ENCODE peak calls at places on chromosomes 7 and 10, in five cellular contexts. W, D, L, A and B are unnamed samples.

GRCh38 chr10:112182808-112183328 is 697 bp downstream of the GPAM start:
- DNase-seq in W (no peak), D (no peak), L (no peak), A (no peak), B (no peak)

GRCh38 chr10:13810536-13810935 is 223.8 kb downstream of the PRPF18 start:
- DNase-seq in W (no peak), D (no peak), L (no peak), A (no peak), B (no peak)

GRCh38 chr7:96236198-96237039 is 85.5 kb downstream of the SLC25A13 start:
- DNase-seq in W (peak; percentile 97), D (peak; percentile 96), L (peak; percentile 88), A (no peak), B (no peak)

GRCh38 chr7:144824360-144824759 is 11.5 kb downstream of the TPK1 start:
- DNase-seq in W (peak; percentile 87), D (peak; percentile 64), L (peak; percentile 69), A (no peak), B (no peak)

GRCh38 chr7:73899731-73900142 is 38.8 kb downstream of the TMEM270 start:
- DNase-seq in W (peak; percentile 16), D (peak; percentile 59), L (peak; percentile 73), A (no peak), B (no peak)

GRCh38 chr10:17835688-17836087 is 26.5 kb downstream of the MRC1 start:
- DNase-seq in W (no peak), D (peak; percentile 59), L (peak; percentile 44), A (no peak), B (no peak)

GRCh38 chr10:110733256-110733952 is 89.3 kb downstream of the RBM20 start:
- DNase-seq in W (no peak), D (no peak), L (peak; percentile 52), A (no peak), B (no peak)

GRCh38 chr10:125101581-125101980 is 58.8 kb downstream of the CTBP2 start:
- DNase-seq in W (no peak), D (no peak), L (no peak), A (no peak), B (no peak)

GRCh38 chr10:30438016-30438850 is 4.2 kb downstream of the MAP3K8 start:
- DNase-seq in W (no peak), D (no peak), L (no peak), A (no peak), B (no peak)

GRCh38 chr10:97444212-97444611 is 1.6 kb downstream of the EXOSC1 start:
- DNase-seq in W (no peak), D (no peak), L (no peak), A (no peak), B (no peak)

GRCh38 chr7:148854975-148855374 is 29.1 kb downstream of the EZH2 start:
- DNase-seq in W (no peak), D (no peak), L (no peak), A (no peak), B (no peak)

GRCh38 chr10:4050061-4050460 is 265.1 kb upstream of the KLF6 start:
- DNase-seq in W (no peak), D (no peak), L (no peak), A (no peak), B (no peak)

GRCh38 chr7:94004024-94004945 is at the start of gene BET1:
- DNase-seq in W (peak; percentile 96), D (peak; percentile 98), L (peak; percentile 98), A (peak; percentile 94), B (peak; percentile 94)

GRCh38 chr10:89295597-89295996 is 6.2 kb upstream of the IFIT2 start:
- DNase-seq in W (no peak), D (peak; percentile 72), L (no peak), A (no peak), B (no peak)

GRCh38 chr7:329691-330281 is 39.8 kb downstream of the FOXL3 start:
- DNase-seq in W (no peak), D (no peak), L (no peak), A (no peak), B (no peak)

GRCh38 chr7:106839511-106839910 is 25.6 kb upstream of the PIK3CG start:
- DNase-seq in W (no peak), D (no peak), L (no peak), A (no peak), B (no peak)

GRCh38 chr7:106841896-106842390 is 23.1 kb upstream of the PIK3CG start:
- DNase-seq in W (no peak), D (no peak), L (peak; percentile 72), A (no peak), B (no peak)

GRCh38 chr7:106844286-106844997 is 20.6 kb upstream of the PIK3CG start:
- DNase-seq in W (no peak), D (no peak), L (no peak), A (no peak), B (no peak)

DNA sequence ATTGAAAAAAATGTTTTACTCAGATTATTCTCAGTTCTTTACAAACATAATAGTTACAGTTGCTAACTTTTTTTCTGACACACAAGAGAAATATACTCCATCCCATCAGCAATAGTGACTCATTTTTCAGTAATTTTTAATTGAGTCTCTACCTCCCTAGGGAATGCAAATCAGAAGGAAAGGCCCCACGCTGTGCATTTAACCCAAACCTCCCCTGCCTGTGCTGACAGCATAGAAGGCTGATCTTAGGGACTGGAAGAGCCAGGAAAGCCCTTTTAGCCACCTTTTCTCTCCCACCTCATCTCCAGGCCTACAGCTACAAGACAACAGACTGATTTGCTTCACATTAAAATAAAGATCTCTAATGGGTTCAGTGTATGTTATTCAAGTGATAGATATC is 24.7 kb upstream of the PIK3CG start:
- DNase-seq in W (no peak), D (peak; percentile 86), L (peak; percentile 87), A (no peak), B (no peak)
- H3K4me3 ChIP-seq in W (no peak overlapping the region), D (no peak overlapping the region), L (no peak overlapping the region), A (no peak overlapping the region), B (no peak overlapping the region)

DNA sequence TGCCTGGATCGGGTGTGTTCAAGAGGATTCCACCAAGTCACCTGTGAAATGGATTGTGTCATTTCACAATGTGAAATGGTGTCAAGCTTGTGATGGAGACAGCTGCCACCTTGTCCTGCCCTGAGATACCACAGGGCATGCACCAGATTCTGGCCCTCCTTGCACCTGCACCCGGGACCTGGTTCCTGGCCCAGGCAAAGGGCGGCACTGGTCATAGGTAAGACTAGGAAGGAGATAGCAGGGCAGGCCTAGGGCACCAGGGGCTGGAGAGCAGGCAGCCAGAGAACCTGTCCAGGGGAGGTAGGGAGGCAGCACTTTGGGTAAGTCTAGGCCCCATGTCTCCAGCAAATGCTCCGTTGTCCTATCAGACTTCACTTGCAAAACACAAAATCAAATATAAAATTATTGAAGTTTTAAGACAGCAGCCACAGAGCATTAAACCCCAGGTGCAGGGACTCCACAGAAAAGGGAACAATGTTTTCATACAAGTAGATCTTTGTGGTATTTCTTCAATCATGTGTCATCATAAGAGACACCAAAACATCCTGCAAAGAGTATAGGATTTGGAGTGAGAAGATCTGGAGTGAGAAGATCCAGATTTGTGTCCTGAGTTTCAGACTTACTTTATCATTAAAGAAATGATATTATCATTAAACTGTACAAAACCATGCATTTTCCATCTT is 22.7 kb upstream of the ZNF800 start:
- DNase-seq in W (no peak), D (no peak), L (no peak), A (no peak), B (no peak)
- H3K4me1 ChIP-seq in W (no peaks in the 10 kb centered on the region), D (no peaks in the 10 kb centered on the region), L (no peaks in the 10 kb centered on the region), A (no peaks in the 10 kb centered on the region), B (peaks cover 34% of the 10 kb centered on the region)

GRCh38 chr10:64044098-64044497 is 522.9 kb downstream of the REEP3 start:
- DNase-seq in W (no peak), D (no peak), L (no peak), A (no peak), B (no peak)
- H3K27ac ChIP-seq in W (no peak overlapping the region), D (no peak overlapping the region), L (no peak overlapping the region), A (no peak overlapping the region), B (no peak overlapping the region)

GRCh38 chr10:91694170-91694794 is 61.4 kb upstream of the PPP1R3C start:
- DNase-seq in W (peak; percentile 48), D (peak; percentile 54), L (peak; percentile 62), A (no peak), B (peak; percentile 9)

GRCh38 chr10:91689731-91690168 is 56.9 kb upstream of the PPP1R3C start:
- DNase-seq in W (no peak), D (peak; percentile 79), L (no peak), A (peak; percentile 81), B (no peak)

GRCh38 chr10:91691255-91691654 is 58.4 kb upstream of the PPP1R3C start:
- DNase-seq in W (no peak), D (no peak), L (no peak), A (no peak), B (no peak)

GRCh38 chr10:91690412-91690811 is 57.5 kb upstream of the PPP1R3C start:
- DNase-seq in W (no peak), D (no peak), L (no peak), A (no peak), B (no peak)

GRCh38 chr10:91691981-91692380 is 59.1 kb upstream of the PPP1R3C start:
- DNase-seq in W (no peak), D (peak; percentile 54), L (no peak), A (no peak), B (no peak)
- H3K4me3 ChIP-seq in W (no peak overlapping the region), D (no peak overlapping the region), L (no peak overlapping the region), A (no peak overlapping the region), B (no peak overlapping the region)

GRCh38 chr7:80147543-80148376 is 13.1 kb downstream of the GNAI1 start:
- DNase-seq in W (no peak), D (peak; percentile 94), L (peak; percentile 75), A (no peak), B (no peak)

GRCh38 chr7:80146561-80146960 is 11.9 kb downstream of the GNAI1 start:
- DNase-seq in W (no peak), D (no peak), L (no peak), A (no peak), B (no peak)

GRCh38 chr7:80142853-80143580 is 8.4 kb downstream of the GNAI1 start:
- DNase-seq in W (no peak), D (no peak), L (no peak), A (no peak), B (no peak)

GRCh38 chr7:80150621-80151273 is 16.1 kb downstream of the GNAI1 start:
- DNase-seq in W (peak; percentile 5), D (peak; percentile 69), L (no peak), A (no peak), B (no peak)

DNA sequence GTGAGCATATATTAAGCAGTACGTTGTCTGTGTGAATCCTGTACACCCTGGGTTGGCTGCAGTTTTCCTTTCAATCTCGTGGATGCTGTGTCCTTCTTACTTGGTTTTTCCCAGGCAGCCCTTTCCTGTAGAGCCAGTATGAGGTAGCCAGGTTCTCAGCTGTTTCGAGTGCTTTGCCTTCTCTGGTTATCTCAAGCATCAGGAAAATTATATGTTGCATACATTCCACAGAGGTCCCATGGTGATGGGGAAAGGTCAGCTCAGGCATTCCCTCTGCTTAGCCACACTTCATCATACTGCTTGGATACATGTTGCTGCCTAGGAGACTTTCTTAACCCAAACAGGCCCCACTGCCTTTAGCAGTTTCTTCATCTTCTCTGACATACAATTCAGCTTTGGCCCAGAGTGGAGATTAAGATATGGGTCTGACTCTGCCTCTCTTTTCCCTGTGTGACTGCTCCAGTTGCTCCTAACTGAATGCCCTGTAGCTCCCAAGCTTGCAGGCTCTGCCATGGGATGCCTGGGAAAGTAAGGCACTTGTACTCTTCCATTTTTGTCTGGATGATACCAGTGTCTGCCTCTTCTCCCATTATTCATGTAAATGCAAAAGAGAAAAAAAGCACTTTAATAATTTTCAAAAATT is 11.3 kb downstream of the GNAI1 start:
- DNase-seq in W (peak; percentile 27), D (peak; percentile 91), L (no peak), A (no peak), B (no peak)
- H3K4me1 ChIP-seq in W (no peaks in the 10 kb centered on the region), D (peaks cover 11% of the 10 kb centered on the region), L (peaks cover 43% of the 10 kb centered on the region), A (no peaks in the 10 kb centered on the region), B (no peaks in the 10 kb centered on the region)

GRCh38 chr10:103954543-103954942 is 12.4 kb upstream of the SLK start:
- DNase-seq in W (no peak), D (no peak), L (no peak), A (no peak), B (no peak)

GRCh38 chr10:103958996-103959395 is 7.9 kb upstream of the SLK start:
- DNase-seq in W (no peak), D (peak; percentile 56), L (no peak), A (no peak), B (no peak)

GRCh38 chr10:103960103-103960502 is 6.8 kb upstream of the SLK start:
- DNase-seq in W (no peak), D (peak; percentile 62), L (no peak), A (no peak), B (no peak)
- H3K27ac ChIP-seq in W (no peak overlapping the region), D (no peak overlapping the region), L (no peak overlapping the region), A (no peak overlapping the region), B (no peak overlapping the region)